ENCODE peak calls at places on chromosome 22, in four cellular contexts. F is mammary epithelial cell, E is AG04450, R is astrocyte of the spinal cord. A is an unnamed sample.

GRCh38 chr22:36365020-36365411 is 22.8 kb downstream of the MYH9 start:
- DNase-seq in R (peak), E (peak), F (peak), A (peak)

GRCh38 chr22:27099896-27100295 is 442.5 kb downstream of the MIAT start:
- DNase-seq in R (no peak), F (no peak), E (no peak), A (no peak)

GRCh38 chr22:30238661-30239420 is 7.7 kb downstream of the LIF start:
- DNase-seq in E (peak), F (peak), R (peak), A (peak)

GRCh38 chr22:27492566-27493201 is 308.9 kb downstream of the MN1 start:
- DNase-seq in R (no peak), E (no peak), F (no peak), A (no peak)

GRCh38 chr22:46088541-46089311 is 61.6 kb upstream of the PPARA start:
- DNase-seq in R (peak), F (peak), E (no peak), A (peak)

GRCh38 chr22:38262051-38262795 is 10.6 kb downstream of the TMEM184B start:
- DNase-seq in E (no peak), F (peak), R (no peak), A (no peak)

GRCh38 chr22:50719814-50720300 is 18.1 kb upstream of the ACR start:
- DNase-seq in E (no peak), F (no peak), R (no peak), A (no peak)

GRCh38 chr22:50302041-50302541 is 5.4 kb downstream of the PLXNB2 start:
- DNase-seq in E (no peak), F (peak), R (no peak), A (peak)

GRCh38 chr22:49585695-49586243 is 241.9 kb downstream of the BRD1 start:
- DNase-seq in F (no peak), E (no peak), R (no peak), A (no peak)

GRCh38 chr22:30695871-30696655 is 1.4 kb downstream of the OSBP2 start:
- DNase-seq in F (no peak), E (no peak), R (no peak), A (no peak)

GRCh38 chr22:41240377-41241132 is at the start of gene CHADL:
- DNase-seq in F (no peak), R (no peak), E (no peak), A (no peak)

GRCh38 chr22:28180804-28181203 is 261.7 kb upstream of the PITPNB start:
- DNase-seq in F (no peak), E (no peak), R (no peak), A (peak)

GRCh38 chr22:50456466-50457234 is 18.2 kb downstream of the SBF1 start:
- DNase-seq in R (no peak), E (no peak), F (no peak), A (no peak)

GRCh38 chr22:50086526-50086925 is 1.3 kb upstream of the MLC1 start:
- DNase-seq in E (peak), F (no peak), R (no peak), A (peak)

GRCh38 chr22:37442537-37442936 is 15.3 kb upstream of the ELFN2 start:
- DNase-seq in R (peak), E (no peak), F (peak), A (peak)

GRCh38 chr22:25362883-25363240 is 143.4 kb downstream of the CRYBB2 start:
- DNase-seq in R (no peak), F (no peak), E (no peak), A (no peak)

GRCh38 chr22:46596032-46596441 is 24.1 kb upstream of the GRAMD4 start:
- DNase-seq in F (no peak), R (no peak), E (no peak), A (no peak)

GRCh38 chr22:25051073-25051472 is 98.6 kb downstream of the KIAA1671 start:
- DNase-seq in E (no peak), F (no peak), R (no peak), A (no peak)

GRCh38 chr22:33544707-33545106 is 375.6 kb downstream of the LARGE1 start:
- DNase-seq in F (no peak), R (no peak), E (no peak), A (peak)

GRCh38 chr22:26316732-26317131 is 112.3 kb upstream of the ASPHD2 start:
- DNase-seq in E (no peak), R (no peak), F (no peak), A (no peak)

GRCh38 chr22:37741312-37741795 is 44.5 kb downstream of the TRIOBP start:
- DNase-seq in F (peak), E (peak), R (peak), A (peak)

GRCh38 chr22:27561301-27561820 is 240.2 kb downstream of the MN1 start:
- DNase-seq in F (no peak), E (no peak), R (no peak), A (peak)

GRCh38 chr22:36398602-36399472 is 11.1 kb upstream of the MYH9 start:
- DNase-seq in E (no peak), F (peak), R (peak), A (peak)

GRCh38 chr22:36397081-36397766 is 9.5 kb upstream of the MYH9 start:
- DNase-seq in E (no peak), R (no peak), F (no peak), A (peak)

GRCh38 chr22:40747361-40747760 is 68.1 kb downstream of the MCHR1 start:
- DNase-seq in E (no peak), F (no peak), R (no peak), A (no peak)

GRCh38 chr22:46070722-46071450 is 79.4 kb upstream of the PPARA start:
- DNase-seq in E (no peak), R (peak), F (peak), A (peak)

GRCh38 chr22:19765477-19766234 is 5.1 kb downstream of the TBX1 start:
- DNase-seq in E (no peak), R (no peak), F (no peak), A (no peak)

GRCh38 chr22:19766506-19767426 is 6.2 kb downstream of the TBX1 start:
- DNase-seq in R (no peak), E (no peak), F (no peak), A (no peak)

GRCh38 chr22:19764636-19765476 is 4.3 kb downstream of the TBX1 start:
- DNase-seq in R (no peak), F (no peak), E (no peak), A (no peak)

GRCh38 chr22:19767427-19768380 is 7.1 kb downstream of the TBX1 start:
- DNase-seq in E (no peak), F (no peak), R (no peak), A (no peak)

GRCh38 chr22:19766235-19766505 is 5.6 kb downstream of the TBX1 start:
- DNase-seq in F (no peak), E (no peak), R (no peak), A (no peak)
- H3K4me3 ChIP-seq in F (peak), E (no peak), R (no peak), A (no peak)

GRCh38 chr22:42357221-42357620 is 75.0 kb downstream of the NFAM1 start:
- DNase-seq in F (peak), R (no peak), E (no peak), A (no peak)
- H3K4me3 ChIP-seq in F (no peak), R (no peak), E (no peak), A (no peak)

DNA sequence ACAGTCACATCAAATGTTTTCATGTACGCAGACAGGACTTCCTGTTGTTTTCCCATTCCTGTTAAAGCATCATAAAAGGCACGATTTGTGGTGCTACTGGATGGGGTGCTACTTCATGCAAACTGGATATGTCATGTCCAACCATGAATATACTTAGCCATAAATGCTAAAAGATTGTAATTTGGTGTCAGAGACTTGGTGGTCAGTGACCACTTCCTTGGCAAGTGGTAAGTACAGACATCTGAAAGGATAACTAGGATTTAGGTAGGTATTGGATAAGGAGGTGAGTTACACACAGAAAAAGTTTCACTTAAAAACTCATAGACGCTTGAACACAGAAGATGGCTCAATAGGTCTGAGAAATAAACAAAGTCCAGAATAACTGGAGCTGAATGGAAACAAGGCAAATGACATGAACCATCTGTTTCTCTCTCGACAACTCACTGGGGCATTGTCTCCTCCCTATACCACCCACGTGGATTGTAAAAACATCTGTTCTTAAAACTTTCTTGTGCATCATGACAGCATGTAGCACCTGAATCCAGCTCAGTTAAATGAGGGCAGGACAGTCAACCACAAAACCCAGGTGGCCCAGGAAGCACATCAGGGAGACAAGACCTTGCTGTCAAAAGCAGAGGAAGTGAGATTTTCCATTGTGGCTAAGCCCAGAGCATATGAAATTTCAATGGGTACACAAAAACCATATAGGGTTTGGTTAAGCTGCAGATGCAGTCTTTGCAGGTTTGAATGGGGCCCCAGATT is 22.1 kb upstream of the IGLL5 start:
- DNase-seq in F (no peak), R (no peak), E (no peak), A (peak)
- H3K4me3 ChIP-seq in F (no peak), R (no peak), E (no peak), A (no peak)

DNA sequence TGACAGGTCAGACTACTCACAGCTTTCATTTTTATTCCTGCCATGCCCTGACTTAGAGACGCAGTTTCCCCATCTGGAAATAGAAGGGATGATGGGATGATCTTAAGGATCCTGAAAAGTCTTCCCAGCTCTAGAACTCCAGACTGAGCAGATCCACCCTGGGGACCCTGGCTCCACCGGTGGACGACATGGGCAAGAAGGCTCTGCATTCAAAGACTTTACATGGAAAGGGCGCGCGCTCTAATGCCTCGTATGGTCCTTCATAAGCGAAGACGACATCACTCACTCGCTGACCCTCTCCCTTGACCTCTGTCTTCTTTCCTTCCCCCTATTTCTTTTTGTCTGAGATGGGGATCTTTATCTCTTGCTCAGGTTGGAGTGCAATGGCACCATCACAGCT is 24.4 kb upstream of the PHF21B start:
- DNase-seq in R (no peak), F (no peak), E (no peak), A (no peak)
- H3K4me3 ChIP-seq in R (no peak), F (no peak), E (no peak), A (no peak)

DNA sequence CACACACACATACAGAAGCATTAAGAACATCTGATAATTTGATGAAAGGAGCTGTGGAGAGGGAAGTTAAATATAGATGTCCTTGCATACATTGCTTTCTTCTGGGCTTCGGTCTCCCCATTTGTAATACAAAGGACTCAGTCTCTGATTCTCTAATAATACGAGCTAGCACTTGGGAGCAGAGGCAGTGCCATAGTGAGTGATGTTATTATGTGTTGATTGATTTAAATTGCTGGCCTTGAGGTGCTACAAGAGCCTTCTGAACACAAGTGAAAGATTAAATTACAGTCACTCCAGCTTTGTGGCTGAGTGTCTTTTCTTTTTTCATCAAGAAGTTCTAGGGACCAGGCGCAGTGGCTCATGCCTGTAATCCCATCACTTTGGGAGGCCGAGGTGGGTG is 61.5 kb upstream of the HMGXB4 start:
- DNase-seq in E (no peak), R (no peak), F (no peak), A (no peak)
- H3K4me3 ChIP-seq in E (no peak), R (no peak), F (no peak), A (no peak)